ENCODE peak calls at places on chromosomes 6 and 20, in nine cellular contexts. K is left ventricle myocardium inferior; R is SK-N-DZ; G is T follicular helper cell; N is CD4-positive, CD25-positive, alpha-beta regulatory T cell; H is WERI-Rb-1; Z is kidney tubule cell; E is activated T-helper 1 cell treated with Interleukin-2 at 50 U/mL for 16 hours; F is GM04504. B is an unnamed sample.

GRCh38 chr6:159594106-159594749 is 98.8 kb downstream of the SOD2 start:
- DNase-seq in K (no peak), R (no peak), G (no peak), N (no peak), H (no peak), Z (peak; percentile 88), E (no peak), F (no peak), B (peak; percentile 22)

GRCh38 chr6:35396991-35397390 is 54.6 kb downstream of the PPARD start:
- DNase-seq in K (no peak), R (no peak), G (no peak), N (no peak), H (no peak), Z (peak; percentile 83), E (no peak), F (no peak), B (no peak)

GRCh38 chr6:137848672-137849071 is 18.4 kb upstream of the TNFAIP3 start:
- DNase-seq in K (no peak), R (no peak), G (no peak), N (no peak), H (no peak), Z (no peak), E (no peak), F (no peak), B (peak; percentile 60)

GRCh38 chr20:38270869-38271608 is 10.5 kb upstream of the KIAA1755 start:
- DNase-seq in K (peak; percentile 77), R (no peak), G (no peak), N (no peak), H (no peak), Z (peak; percentile 80), E (no peak), F (peak; percentile 76), B (peak; percentile 98)

GRCh38 chr20:36794116-36794474 is 20.5 kb upstream of the DSN1 start:
- DNase-seq in K (no peak), R (no peak), G (no peak), N (no peak), H (no peak), Z (no peak), E (no peak), F (no peak), B (no peak)

GRCh38 chr6:32058511-32058963 is 20.3 kb downstream of the CYP21A2 start:
- DNase-seq in K (no peak), R (no peak), G (no peak), N (no peak), H (no peak), Z (no peak), E (no peak), F (no peak), B (peak; percentile 30)

GRCh38 chr6:107692351-107692750 is 131.8 kb downstream of the SCML4 start:
- DNase-seq in K (no peak), R (no peak), G (no peak), N (no peak), H (no peak), Z (no peak), E (no peak), F (no peak), B (peak; percentile 74)

GRCh38 chr20:18585134-18585533 is 2.7 kb upstream of the DTD1 start:
- DNase-seq in K (no peak), R (no peak), G (no peak), N (no peak), H (no peak), Z (peak; percentile 98), E (no peak), F (no peak), B (peak; percentile 29)

GRCh38 chr6:100099189-100100074 is 105.4 kb upstream of the MCHR2 start:
- DNase-seq in K (no peak), R (peak; percentile 36), G (no peak), N (no peak), H (no peak), Z (peak; percentile 38), E (no peak), F (no peak), B (peak; percentile 34)

GRCh38 chr6:138187156-138187555 is 25.4 kb downstream of the ARFGEF3 start:
- DNase-seq in K (no peak), R (no peak), G (no peak), N (no peak), H (no peak), Z (no peak), E (no peak), F (no peak), B (no peak)

GRCh38 chr6:14953806-14954205 is 292.1 kb upstream of the JARID2 start:
- DNase-seq in K (no peak), R (peak; percentile 26), G (no peak), N (no peak), H (peak; percentile 92), Z (no peak), E (no peak), F (no peak), B (no peak)

GRCh38 chr20:32970115-32970972 is 33.9 kb downstream of the SUN5 start:
- DNase-seq in K (no peak), R (no peak), G (no peak), N (no peak), H (no peak), Z (no peak), E (no peak), F (no peak), B (no peak)

GRCh38 chr20:32215147-32215546 is 7.5 kb downstream of the POFUT1 start:
- DNase-seq in K (no peak), R (no peak), G (no peak), N (no peak), H (no peak), Z (no peak), E (no peak), F (no peak), B (no peak)

GRCh38 chr6:165010556-165011535 is 298.6 kb downstream of the C6orf118 start:
- DNase-seq in K (no peak), R (no peak), G (no peak), N (no peak), H (no peak), Z (peak; percentile 90), E (no peak), F (no peak), B (peak; percentile 10)

GRCh38 chr20:51089840-51090239 is 66.9 kb upstream of the KCNG1 start:
- DNase-seq in K (no peak), R (no peak), G (no peak), N (no peak), H (no peak), Z (no peak), E (no peak), F (no peak), B (no peak)

GRCh38 chr20:63483834-63484233 is 11.4 kb upstream of the KCNQ2 start:
- DNase-seq in K (no peak), R (peak; percentile 68), G (no peak), N (no peak), H (peak; percentile 77), Z (peak; percentile 9), E (no peak), F (no peak), B (no peak)

GRCh38 chr6:107600936-107601335 is 111.0 kb downstream of the SOBP start:
- DNase-seq in K (no peak), R (no peak), G (no peak), N (no peak), H (no peak), Z (peak; percentile 80), E (no peak), F (no peak), B (peak; percentile 78)

GRCh38 chr20:11329271-11329670 is 588.4 kb upstream of the BTBD3 start:
- DNase-seq in K (no peak), R (no peak), G (no peak), N (no peak), H (no peak), Z (peak; percentile 33), E (no peak), F (no peak), B (peak; percentile 29)

GRCh38 chr20:63127700-63128364 is 88.1 kb downstream of the YTHDF1 start:
- DNase-seq in K (no peak), R (no peak), G (no peak), N (no peak), H (no peak), Z (no peak), E (no peak), F (no peak), B (no peak)

GRCh38 chr6:55941713-55942112 is 66.3 kb upstream of the BMP5 start:
- DNase-seq in K (no peak), R (no peak), G (no peak), N (no peak), H (no peak), Z (no peak), E (no peak), F (no peak), B (peak; percentile 39)

GRCh38 chr20:25606094-25606640 is 17.6 kb downstream of the NANP start:
- DNase-seq in K (no peak), R (no peak), G (no peak), N (no peak), H (no peak), Z (no peak), E (no peak), F (no peak), B (no peak)

GRCh38 chr6:37491161-37491829 is 8.4 kb downstream of the CCDC167 start:
- DNase-seq in K (no peak), R (no peak), G (no peak), N (no peak), H (no peak), Z (no peak), E (no peak), F (no peak), B (no peak)

B was measured in iris pigment epithelial cell.